ENCODE peak calls at places on chromosomes 5 and 9, in ten cellular contexts. O is fibroblast of the conjunctiva; R is neuronal stem cell; H is GM04503; K is activated naive CD4-positive, alpha-beta T cell treated with anti-CD3 and anti-CD28 coated beads, Interleukin-2, amount 50 U/mL, for 16 hours; P is NT2/D1; Z is T47D; J is H7; S is adipocyte; M is GM23338. F is an unnamed sample.

GRCh38 chr5:76372320-76373054 is 30.6 kb upstream of the IQGAP2 start:
- DNase-seq in O (peak), R (no peak), H (peak), K (no peak), P (no peak), Z (peak), J (peak), S (peak), M (no peak), F (no peak)

GRCh38 chr9:15509931-15510788 is 610 bp downstream of the PSIP1 start:
- DNase-seq in O (no peak), R (peak), H (no peak), K (peak), P (peak), Z (peak), J (peak), S (peak), M (peak), F (no peak)

GRCh38 chr5:42985129-42986037 is 54.7 kb downstream of the ANXA2R start:
- DNase-seq in O (peak), R (no peak), H (no peak), K (no peak), P (no peak), Z (no peak), J (no peak), S (peak), M (no peak), F (no peak)

GRCh38 chr5:11902304-11902703 is 1.9 kb downstream of the CTNND2 start:
- DNase-seq in O (no peak), R (no peak), H (no peak), K (no peak), P (no peak), Z (no peak), J (no peak), S (no peak), M (no peak), F (no peak)

GRCh38 chr9:131530546-131530929 is 525 bp downstream of the UCK1 start:
- DNase-seq in O (no peak), R (peak), H (no peak), K (no peak), P (no peak), Z (peak), J (peak), S (peak), M (peak), F (no peak)

GRCh38 chr9:12516573-12516972 is 176.6 kb upstream of the TYRP1 start:
- DNase-seq in O (no peak), R (no peak), H (no peak), K (no peak), P (peak), Z (no peak), J (no peak), S (no peak), M (peak), F (no peak)

GRCh38 chr5:78405820-78406750 is 45.7 kb downstream of the SCAMP1 start:
- DNase-seq in O (no peak), R (no peak), H (no peak), K (no peak), P (no peak), Z (no peak), J (no peak), S (peak), M (no peak), F (no peak)

GRCh38 chr5:31404325-31404724 is 127.6 kb downstream of the DROSHA start:
- DNase-seq in O (no peak), R (no peak), H (no peak), K (no peak), P (no peak), Z (no peak), J (no peak), S (no peak), M (no peak), F (no peak)

GRCh38 chr9:136228107-136228875 is 17.3 kb downstream of the QSOX2 start:
- DNase-seq in O (no peak), R (no peak), H (no peak), K (no peak), P (no peak), Z (no peak), J (no peak), S (peak), M (no peak), F (no peak)

GRCh38 chr5:140571105-140571504 is 6.5 kb downstream of the SLC35A4 start:
- DNase-seq in O (no peak), R (no peak), H (no peak), K (no peak), P (no peak), Z (no peak), J (no peak), S (no peak), M (no peak), F (no peak)

GRCh38 chr9:4119778-4120554 is 179.9 kb downstream of the GLIS3 start:
- DNase-seq in O (no peak), R (no peak), H (no peak), K (no peak), P (no peak), Z (no peak), J (no peak), S (no peak), M (no peak), F (no peak)

GRCh38 chr9:6779417-6780241 is 21.9 kb downstream of the KDM4C start:
- DNase-seq in O (no peak), R (no peak), H (no peak), K (no peak), P (no peak), Z (no peak), J (no peak), S (no peak), M (no peak), F (no peak)

GRCh38 chr5:115351356-115352195 is 55.1 kb upstream of the CCDC112 start:
- DNase-seq in O (no peak), R (no peak), H (no peak), K (no peak), P (no peak), Z (no peak), J (no peak), S (peak), M (no peak), F (no peak)

GRCh38 chr9:6759114-6759977 is 1.6 kb downstream of the KDM4C start:
- DNase-seq in O (peak), R (no peak), H (peak), K (no peak), P (no peak), Z (no peak), J (no peak), S (peak), M (peak), F (no peak)

GRCh38 chr9:113274474-113275146 is 762 bp downstream of the CDC26 start:
- DNase-seq in O (peak), R (peak), H (peak), K (no peak), P (peak), Z (peak), J (peak), S (peak), M (peak), F (no peak)

GRCh38 chr5:1474183-1474839 is 29.1 kb upstream of the SLC6A3 start:
- DNase-seq in O (no peak), R (no peak), H (no peak), K (no peak), P (no peak), Z (no peak), J (peak), S (no peak), M (no peak), F (no peak)

F was measured in vagina.